ENCODE peak calls at places on chromosome 19, in eight cellular contexts. U is ACHN; K is stimulated activated CD4-positive, alpha-beta T cell treated with anti-CD3 and anti-CD28 coated beads, TNF-alpha, amount 100 ng/mL, for 1 hour; O is T1000; D is HEK293T; W is cardiac muscle cell; B is activated CD4-positive, alpha-beta T cell treated with anti-CD3 and anti-CD28 coated beads for 48 hours; N is left ventricle myocardium superior. E is an unnamed sample.

GRCh38 chr19:2207991-2208860 is 27.9 kb downstream of the PLEKHJ1 start:
- DNase-seq in U (no peak), K (no peak), O (peak; percentile 76), D (no peak), W (peak; percentile 12), B (peak; percentile 31), N (peak; percentile 84), E (no peak)

GRCh38 chr19:46791944-46792343 is 3.5 kb upstream of the SLC1A5 start:
- DNase-seq in U (no peak), K (no peak), O (no peak), D (no peak), W (no peak), B (no peak), N (no peak), E (no peak)

GRCh38 chr19:40348961-40349507 is 539 bp downstream of the PLD3 start:
- DNase-seq in U (peak; percentile 11), K (no peak), O (no peak), D (no peak), W (no peak), B (peak; percentile 10), N (no peak), E (peak; percentile 9)

GRCh38 chr19:6030214-6030507 is 52.2 kb upstream of the RANBP3 start:
- DNase-seq in U (no peak), K (no peak), O (no peak), D (no peak), W (no peak), B (no peak), N (no peak), E (no peak)

GRCh38 chr19:50729894-50730293 is 6.7 kb downstream of the CLEC11A start:
- DNase-seq in U (no peak), K (no peak), O (no peak), D (no peak), W (no peak), B (no peak), N (no peak), E (no peak)

GRCh38 chr19:50258918-50259372 is 55.5 kb downstream of the MYH14 start:
- DNase-seq in U (no peak), K (no peak), O (no peak), D (peak; percentile 70), W (no peak), B (peak; percentile 53), N (peak; percentile 51), E (peak; percentile 70)

GRCh38 chr19:4636151-4636717 is 3.1 kb upstream of the TNFAIP8L1 start:
- DNase-seq in U (peak; percentile 55), K (peak; percentile 77), O (peak; percentile 40), D (peak; percentile 77), W (peak; percentile 83), B (peak; percentile 83), N (peak; percentile 87), E (peak; percentile 70)

GRCh38 chr19:14603990-14604387 is 21.1 kb downstream of the CLEC17A start:
- DNase-seq in U (no peak), K (no peak), O (no peak), D (no peak), W (no peak), B (no peak), N (no peak), E (no peak)

GRCh38 chr19:2043864-2044708 is 7.0 kb downstream of the MKNK2 start:
- DNase-seq in U (no peak), K (no peak), O (no peak), D (no peak), W (no peak), B (no peak), N (peak; percentile 60), E (no peak)

GRCh38 chr19:28213476-28214082 is 999.4 kb downstream of the UQCRFS1 start:
- DNase-seq in U (peak; percentile 17), K (no peak), O (no peak), D (no peak), W (no peak), B (peak; percentile 14), N (no peak), E (no peak)

E was measured in Calu3.